ENCODE peak calls at places on chromosome 6, in four cellular contexts. O, U, J and G are unnamed samples.

GRCh38 chr6:151478670-151479069 is 15.1 kb upstream of the CCDC170 start:
- DNase-seq in O (no peak), U (no peak), J (peak), G (no peak)

GRCh38 chr6:16095180-16095579 is 33.7 kb upstream of the MYLIP start:
- DNase-seq in O (peak), U (no peak), J (no peak), G (no peak)

GRCh38 chr6:26327450-26328264 is 37.3 kb upstream of the BTN3A2 start:
- DNase-seq in O (no peak), U (no peak), J (peak), G (peak)

GRCh38 chr6:26304213-26305096 is 60.5 kb upstream of the BTN3A2 start:
- DNase-seq in O (no peak), U (no peak), J (peak), G (peak)

GRCh38 chr6:117206951-117207687 is 58.2 kb upstream of the VGLL2 start:
- DNase-seq in O (no peak), U (no peak), J (no peak), G (no peak)

GRCh38 chr6:55705381-55705780 is 126.4 kb upstream of the HMGCLL1 start:
- DNase-seq in O (no peak), U (no peak), J (no peak), G (no peak)

GRCh38 chr6:28929887-28930620 is 6.3 kb upstream of the TRIM27 start:
- DNase-seq in O (peak), U (no peak), J (peak), G (peak)

GRCh38 chr6:150176152-150176551 is 33.3 kb downstream of the PPP1R14C start:
- DNase-seq in O (no peak), U (no peak), J (no peak), G (no peak)

GRCh38 chr6:123393333-123393732 is 243.4 kb downstream of the TRDN start:
- DNase-seq in O (no peak), U (no peak), J (no peak), G (peak)

GRCh38 chr6:25975909-25976560 is 13.4 kb downstream of the TRIM38 start:
- DNase-seq in O (no peak), U (no peak), J (no peak), G (no peak)

GRCh38 chr6:133635447-133635846 is 253.5 kb upstream of the TCF21 start:
- DNase-seq in O (no peak), U (no peak), J (no peak), G (no peak)

GRCh38 chr6:104505838-104506237 is 353.9 kb downstream of the HACE1 start:
- DNase-seq in O (no peak), U (no peak), J (no peak), G (no peak)

GRCh38 chr6:89085409-89086012 is 5.0 kb downstream of the PNRC1 start:
- DNase-seq in O (no peak), U (no peak), J (no peak), G (no peak)

GRCh38 chr6:168645326-168645725 is 204.3 kb downstream of the SMOC2 start:
- DNase-seq in O (no peak), U (no peak), J (no peak), G (no peak)

GRCh38 chr6:2739335-2739734 is 11.4 kb downstream of the MYLK4 start:
- DNase-seq in O (peak), U (no peak), J (peak), G (no peak)

GRCh38 chr6:72755752-72756151 is 133.9 kb downstream of the KCNQ5 start:
- DNase-seq in O (no peak), U (no peak), J (no peak), G (no peak)

GRCh38 chr6:42104807-42105713 is 37.4 kb downstream of the C6orf132 start:
- DNase-seq in O (no peak), U (no peak), J (no peak), G (no peak)

GRCh38 chr6:100796049-100796823 is 84.9 kb downstream of the ASCC3 start:
- DNase-seq in O (no peak), U (no peak), J (no peak), G (no peak)

GRCh38 chr6:72952808-72953630 is 272.3 kb downstream of the KHDC1L start:
- DNase-seq in O (no peak), U (no peak), J (peak), G (no peak)

GRCh38 chr6:30542404-30542725 is 13.9 kb downstream of the GNL1 start:
- DNase-seq in O (no peak), U (no peak), J (peak), G (no peak)

GRCh38 chr6:148736779-148737412 is 9.9 kb upstream of the UST start:
- DNase-seq in O (no peak), U (no peak), J (peak), G (no peak)

GRCh38 chr6:22447862-22448261 is 121.5 kb upstream of the HDGFL1 start:
- DNase-seq in O (no peak), U (no peak), J (no peak), G (no peak)

GRCh38 chr6:16674666-16675392 is 86.4 kb downstream of the ATXN1 start:
- DNase-seq in O (peak), U (no peak), J (peak), G (peak)

GRCh38 chr6:149176971-149177667 is 140.4 kb upstream of the TAB2 start:
- DNase-seq in O (no peak), U (no peak), J (no peak), G (no peak)

GRCh38 chr6:129312865-129313264 is 397.1 kb downstream of the ARHGAP18 start:
- DNase-seq in O (peak), U (no peak), J (peak), G (peak)

GRCh38 chr6:67411036-67411435 is 1224.0 kb upstream of the ADGRB3 start:
- DNase-seq in O (no peak), U (no peak), J (peak), G (no peak)

GRCh38 chr6:79841577-79842381 is 105.6 kb downstream of the ELOVL4 start:
- DNase-seq in O (no peak), U (no peak), J (no peak), G (no peak)

GRCh38 chr6:140438346-140438735 is 1063.9 kb upstream of the CITED2 start:
- DNase-seq in O (no peak), U (no peak), J (peak), G (peak)

GRCh38 chr6:126661646-126662045 is 321.7 kb downstream of the CENPW start:
- DNase-seq in O (peak), U (no peak), J (peak), G (peak)

GRCh38 chr6:134720353-134721094 is 229.4 kb downstream of the ALDH8A1 start:
- DNase-seq in O (no peak), U (no peak), J (peak), G (peak)